ENCODE peak calls at places on chromosomes 5 and 9, in nine cellular contexts. F, N, Y, I, Z, X, M, B and Q are unnamed samples.

GRCh38 chr9:29322240-29322639 is 1749.0 kb upstream of the C9orf72 start:
- DNase-seq in Y (no peak), Z (no peak), B (no peak), X (no peak), I (no peak), F (peak; percentile 25), N (no peak), M (no peak), Q (peak; percentile 15)

GRCh38 chr5:124718376-124718775 is 28.1 kb downstream of the ZNF608 start:
- DNase-seq in I (no peak), Z (no peak), M (no peak), Y (no peak), X (no peak), F (peak; percentile 22), B (peak; percentile 7), N (no peak), Q (no peak)

GRCh38 chr9:34555002-34555348 is 32.2 kb upstream of the ENHO start:
- DNase-seq in N (peak; percentile 65), I (peak; percentile 44), Y (no peak), B (no peak), X (no peak), F (no peak), M (no peak), Z (no peak), Q (no peak)

GRCh38 chr9:5468850-5469249 is 18.5 kb downstream of the CD274 start:
- DNase-seq in X (no peak), Y (no peak), B (no peak), M (no peak), F (peak; percentile 22), N (no peak), I (no peak), Z (no peak), Q (no peak)

GRCh38 chr5:16957305-16958165 is 21.4 kb upstream of the MYO10 start:
- DNase-seq in X (no peak), M (peak; percentile 88), Z (no peak), I (no peak), N (no peak), B (peak; percentile 93), Y (peak; percentile 85), F (peak; percentile 97), Q (peak; percentile 95)

GRCh38 chr5:160029540-160030139 is 20.7 kb downstream of the TTC1 start:
- DNase-seq in M (no peak), Y (no peak), Z (no peak), I (no peak), X (no peak), N (no peak), B (no peak), F (no peak), Q (no peak)

GRCh38 chr9:84839538-84839937 is 170.0 kb downstream of the NTRK2 start:
- DNase-seq in F (peak; percentile 4), I (peak; percentile 68), Z (no peak), N (no peak), X (no peak), M (peak; percentile 80), Y (peak; percentile 57), B (peak; percentile 52), Q (no peak)

GRCh38 chr9:115018547-115019435 is 88.4 kb upstream of the TNFSF8 start:
- DNase-seq in F (peak; percentile 96), N (no peak), Y (peak; percentile 94), I (no peak), Z (no peak), B (no peak), M (peak; percentile 92), X (no peak), Q (peak; percentile 69)

GRCh38 chr5:141260458-141261237 is 15.5 kb downstream of the PCDHB15 start:
- DNase-seq in F (peak; percentile 4), M (no peak), N (no peak), Y (no peak), Z (no peak), B (no peak), X (peak; percentile 31), I (peak; percentile 11), Q (peak; percentile 14)

GRCh38 chr5:57416246-57416996 is 66.2 kb downstream of the ACTBL2 start:
- DNase-seq in M (peak; percentile 93), F (peak; percentile 97), Z (no peak), B (no peak), Y (peak; percentile 52), N (no peak), X (no peak), I (no peak), Q (peak; percentile 94)

GRCh38 chr5:146013761-146014160 is 77.4 kb downstream of the SH3RF2 start:
- DNase-seq in X (no peak), F (no peak), B (no peak), I (no peak), M (no peak), N (no peak), Y (no peak), Z (no peak), Q (no peak)

GRCh38 chr5:126988021-126988569 is 42.3 kb downstream of the MARCHF3 start:
- DNase-seq in X (no peak), Y (no peak), N (no peak), B (no peak), M (no peak), F (no peak), Z (no peak), I (no peak), Q (no peak)

GRCh38 chr5:81397169-81397568 is 3.2 kb upstream of the ACOT12 start:
- DNase-seq in B (no peak), X (no peak), N (no peak), Y (peak; percentile 8), F (peak; percentile 57), M (peak; percentile 40), I (no peak), Z (peak; percentile 39), Q (peak; percentile 50)

GRCh38 chr5:158824167-158824882 is 275.4 kb downstream of the EBF1 start:
- DNase-seq in F (no peak), I (peak; percentile 61), M (no peak), B (no peak), Y (no peak), N (no peak), X (no peak), Z (no peak), Q (no peak)

GRCh38 chr5:150457562-150458240 is 8.2 kb upstream of the RPS14 start:
- DNase-seq in F (no peak), Y (no peak), M (no peak), B (no peak), X (no peak), Z (no peak), N (no peak), I (no peak), Q (no peak)

GRCh38 chr5:150461231-150461630 is 11.7 kb upstream of the RPS14 start:
- DNase-seq in B (no peak), X (no peak), Y (no peak), Z (no peak), F (no peak), M (no peak), I (no peak), N (no peak), Q (no peak)

GRCh38 chr5:150458819-150459557 is 9.4 kb upstream of the RPS14 start:
- DNase-seq in N (peak; percentile 90), X (peak; percentile 72), I (peak; percentile 79), Z (peak; percentile 80), M (peak; percentile 59), Y (no peak), F (peak; percentile 56), B (peak; percentile 39), Q (peak; percentile 45)

GRCh38 chr5:150457112-150457511 is 7.6 kb upstream of the RPS14 start:
- DNase-seq in N (no peak), X (no peak), M (no peak), B (no peak), F (no peak), Z (no peak), I (no peak), Y (no peak), Q (no peak)

DNA sequence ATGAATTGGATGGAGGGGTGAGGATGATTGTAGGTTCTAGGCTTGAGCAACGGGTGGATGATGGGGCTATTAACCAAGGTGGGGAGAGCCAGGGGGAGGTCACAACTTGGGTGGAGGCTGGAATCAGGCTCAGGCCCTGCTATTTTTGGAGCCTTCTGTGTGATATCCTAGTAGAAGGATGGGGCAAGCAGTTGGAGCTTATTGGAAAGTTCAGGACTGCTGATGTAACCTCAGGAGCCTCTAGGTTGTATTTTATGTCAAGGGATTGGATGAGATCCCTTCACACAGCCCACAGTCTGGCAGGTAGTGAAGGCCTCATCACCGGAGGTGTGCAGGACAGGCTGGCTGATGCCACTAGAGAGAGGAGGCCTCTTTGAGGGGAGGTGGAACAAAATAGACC is 11.2 kb upstream of the RPS14 start:
- DNase-seq in M (no peak), B (no peak), N (no peak), Z (no peak), I (no peak), F (no peak), Y (no peak), X (no peak), Q (no peak)
- TF ChIP-seq CTCF in M (no peak), B (no peak), N (no peak), Z (no peak), I (no peak), F (no peak), Y (no peak), X (no peak), Q (no peak)

GRCh38 chr9:18480649-18481048 is 6.7 kb downstream of the ADAMTSL1 start:
- DNase-seq in B (no peak), X (no peak), N (no peak), I (no peak), Z (no peak), Y (peak; percentile 68), M (peak; percentile 90), F (peak; percentile 81), Q (peak; percentile 96)
- H3K4me3 ChIP-seq in B (no peak overlapping the region), X (no peak overlapping the region), N (no peak overlapping the region), I (no peak overlapping the region), Z (no peak overlapping the region), Y (no peak overlapping the region), M (no peak overlapping the region), F (no peak overlapping the region), Q (no peak overlapping the region)

GRCh38 chr5:96720408-96720807 is 58.2 kb downstream of the CAST start:
- DNase-seq in I (no peak), Z (no peak), X (no peak), N (no peak), F (no peak), Y (no peak), M (no peak), B (no peak), Q (no peak)
- TF ChIP-seq CTCF in I (peak; percentile 28), Z (no peak), X (no peak), N (no peak), F (no peak), Y (no peak), M (peak; percentile 14), B (no peak), Q (peak; percentile 28)

GRCh38 chr5:54254482-54255198 is 55.7 kb downstream of the ARL15 start:
- DNase-seq in Y (no peak), N (no peak), I (peak; percentile 8), Z (peak; percentile 38), B (no peak), M (no peak), F (peak; percentile 60), X (peak; percentile 6), Q (peak; percentile 43)

GRCh38 chr5:54247226-54247625 is 63.1 kb downstream of the ARL15 start:
- DNase-seq in F (no peak), Z (no peak), B (no peak), Y (no peak), M (no peak), N (no peak), X (no peak), I (no peak), Q (no peak)

GRCh38 chr5:54257366-54258118 is 52.8 kb downstream of the ARL15 start:
- DNase-seq in X (no peak), M (peak; percentile 27), B (peak; percentile 74), I (no peak), Y (no peak), F (peak; percentile 62), N (no peak), Z (no peak), Q (no peak)

GRCh38 chr5:54249210-54250028 is 61.0 kb downstream of the ARL15 start:
- DNase-seq in X (no peak), I (no peak), B (no peak), N (no peak), M (peak; percentile 59), Y (no peak), Z (peak; percentile 52), F (peak; percentile 25), Q (peak; percentile 19)

GRCh38 chr5:54251981-54252380 is 58.4 kb downstream of the ARL15 start:
- DNase-seq in I (no peak), N (no peak), Y (no peak), B (peak; percentile 84), X (no peak), M (no peak), Z (no peak), F (peak; percentile 12), Q (peak; percentile 30)
- H3K4me3 ChIP-seq in I (no peak overlapping the region), N (no peak overlapping the region), Y (no peak overlapping the region), B (no peak overlapping the region), X (no peak overlapping the region), M (no peak overlapping the region), Z (no peak overlapping the region), F (no peak overlapping the region), Q (no peak overlapping the region)